ENCODE peak calls at places on chromosomes 11 and 22, in ten cellular contexts. I, T, O, B, F, K, D, M, Z and W are unnamed samples.

GRCh38 chr11:44764583-44764982 is 37.8 kb downstream of the TSPAN18 start:
- DNase-seq in I (peak; percentile 8), T (no peak), O (no peak), B (no peak), F (no peak), K (no peak), D (no peak), M (no peak), Z (no peak), W (no peak)

GRCh38 chr11:107011977-107012376 is 6.3 kb downstream of the GUCY1A2 start:
- DNase-seq in I (no peak), T (no peak), O (no peak), B (no peak), F (no peak), K (no peak), D (no peak), M (peak; percentile 26), Z (no peak), W (no peak)

GRCh38 chr11:29432719-29433325 is 584.0 kb downstream of the KCNA4 start:
- DNase-seq in I (no peak), T (no peak), O (no peak), B (no peak), F (no peak), K (peak; percentile 14), D (no peak), M (no peak), Z (no peak), W (no peak)

GRCh38 chr11:120057595-120058581 is 80.0 kb downstream of the TRIM29 start:
- DNase-seq in I (peak; percentile 89), T (no peak), O (no peak), B (no peak), F (no peak), K (peak; percentile 16), D (no peak), M (peak; percentile 31), Z (no peak), W (no peak)

GRCh38 chr11:33703771-33704170 is 3.1 kb upstream of the C11orf91 start:
- DNase-seq in I (no peak), T (no peak), O (no peak), B (no peak), F (no peak), K (peak; percentile 75), D (no peak), M (no peak), Z (no peak), W (peak; percentile 43)

GRCh38 chr22:41410311-41410751 is 28.6 kb downstream of the TEF start:
- DNase-seq in I (no peak), T (peak; percentile 54), O (peak; percentile 79), B (peak; percentile 69), F (no peak), K (no peak), D (no peak), M (no peak), Z (no peak), W (peak; percentile 96)

GRCh38 chr11:17762309-17762974 is 27.9 kb downstream of the KCNC1 start:
- DNase-seq in I (no peak), T (no peak), O (no peak), B (no peak), F (no peak), K (peak; percentile 23), D (no peak), M (no peak), Z (no peak), W (no peak)

GRCh38 chr11:3853935-3854659 is 1.4 kb upstream of the STIM1 start:
- DNase-seq in I (no peak), T (peak; percentile 38), O (no peak), B (peak; percentile 21), F (no peak), K (no peak), D (no peak), M (no peak), Z (peak; percentile 61), W (peak; percentile 82)

GRCh38 chr11:69463181-69463891 is 18.1 kb upstream of the LINC01488 start:
- DNase-seq in I (no peak), T (no peak), O (no peak), B (peak; percentile 49), F (no peak), K (no peak), D (peak; percentile 55), M (peak; percentile 65), Z (no peak), W (no peak)

DNA sequence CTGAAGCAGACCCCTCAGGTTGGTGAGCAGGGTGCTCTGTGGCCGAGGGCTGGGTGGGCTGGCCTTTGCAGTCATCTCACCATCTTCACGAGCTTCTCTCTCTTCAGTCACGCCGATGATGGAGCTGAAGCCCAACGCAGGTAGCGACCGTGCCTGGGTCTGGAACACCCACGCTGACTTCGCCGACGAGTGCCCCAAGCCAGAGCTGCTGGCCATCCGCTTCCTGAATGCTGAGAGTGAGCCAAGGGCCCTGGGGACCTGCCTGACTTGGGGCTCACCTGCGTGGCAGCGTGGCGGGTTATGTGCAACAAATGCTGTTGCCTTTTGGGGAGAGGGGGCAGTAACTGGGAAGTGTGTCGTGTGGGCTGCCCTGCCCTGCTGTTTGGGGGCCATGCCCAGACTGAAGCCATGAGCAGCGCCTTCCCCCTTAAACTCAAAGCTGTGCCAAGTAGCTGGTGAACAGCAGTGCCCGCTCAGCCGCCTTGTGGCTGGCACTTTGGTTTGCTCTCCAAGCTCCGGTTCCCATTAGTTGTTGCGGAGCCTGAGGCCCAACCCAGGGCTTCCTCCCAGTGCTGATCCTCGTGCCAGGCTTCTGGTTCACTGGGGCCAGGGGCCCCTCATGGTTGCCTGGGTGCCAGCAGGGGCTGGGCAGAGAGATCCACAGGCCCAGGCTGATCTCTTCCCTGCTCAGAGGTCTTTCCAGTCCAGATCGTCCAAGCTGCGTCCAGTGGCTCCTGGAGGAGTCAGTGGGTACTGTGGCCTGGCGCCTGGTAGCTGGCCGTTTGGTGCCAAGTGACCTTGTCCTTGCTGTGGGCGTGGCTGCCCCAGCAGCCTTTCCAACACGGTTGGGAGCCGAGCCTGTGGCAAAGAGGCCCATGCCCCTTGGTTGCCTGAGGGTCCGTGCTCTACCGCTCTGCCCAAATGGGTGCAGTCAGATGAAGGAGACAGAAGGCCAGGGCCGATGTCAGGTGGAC is 6.1 kb upstream of the ZDHHC8 start:
- DNase-seq in I (no peak), T (no peak), O (no peak), B (no peak), F (no peak), K (no peak), D (no peak), M (no peak), Z (no peak), W (no peak)
- TF ChIP-seq CTCF in I (no peak), T (no peak), O (no peak), B (no peak), F (no peak), K (no peak), D (no peak), M (no peak), Z (no peak), W (no peak)

DNA sequence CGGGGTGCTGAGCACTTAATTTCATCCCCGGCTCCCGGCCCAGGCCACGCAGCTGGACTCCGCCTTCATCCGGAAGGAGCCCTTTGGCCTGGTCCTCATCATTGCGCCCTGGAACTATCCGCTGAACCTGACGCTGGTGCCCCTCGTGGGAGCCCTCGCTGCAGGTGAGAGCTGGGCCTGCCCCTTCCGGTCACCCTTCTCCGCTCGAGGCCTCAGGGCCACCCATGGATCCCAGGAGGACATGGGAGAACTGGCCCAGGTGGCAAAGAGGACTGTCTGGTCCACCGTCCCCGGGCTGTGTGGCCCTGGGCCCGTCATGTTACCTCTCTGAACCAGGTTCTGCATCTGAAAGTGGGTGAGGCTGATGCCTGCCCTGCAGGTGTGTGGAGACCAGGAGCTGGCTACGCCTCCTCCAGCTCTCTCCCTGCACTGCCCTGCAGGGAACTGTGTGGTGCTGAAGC is 8.6 kb downstream of the ALDH3B1 start:
- DNase-seq in I (no peak), T (no peak), O (no peak), B (no peak), F (no peak), K (no peak), D (no peak), M (no peak), Z (no peak), W (no peak)
- TF ChIP-seq CTCF in I (no peak), T (no peak), O (no peak), B (no peak), F (no peak), K (no peak), D (no peak), M (no peak), Z (no peak), W (no peak)

GRCh38 chr11:64516226-64516625 is 74.8 kb upstream of the SLC22A12 start:
- DNase-seq in I (peak; percentile 52), T (no peak), O (no peak), B (no peak), F (no peak), K (no peak), D (no peak), M (no peak), Z (no peak), W (no peak)
- TF ChIP-seq CTCF in I (peak; percentile 67), T (no peak), O (no peak), B (no peak), F (no peak), K (no peak), D (no peak), M (peak; percentile 32), Z (no peak), W (no peak)

GRCh38 chr22:36332623-36333331 is 55.0 kb downstream of the MYH9 start:
- DNase-seq in I (no peak), T (no peak), O (no peak), B (no peak), F (no peak), K (peak; percentile 89), D (no peak), M (peak; percentile 70), Z (no peak), W (peak; percentile 85)

GRCh38 chr22:36333632-36334031 is 54.1 kb downstream of the MYH9 start:
- DNase-seq in I (no peak), T (no peak), O (no peak), B (no peak), F (no peak), K (peak; percentile 63), D (no peak), M (no peak), Z (no peak), W (peak; percentile 80)

GRCh38 chr22:36335621-36336020 is 52.1 kb downstream of the MYH9 start:
- DNase-seq in I (no peak), T (no peak), O (no peak), B (no peak), F (no peak), K (no peak), D (no peak), M (no peak), Z (no peak), W (no peak)

GRCh38 chr22:36334838-36335603 is 52.7 kb downstream of the MYH9 start:
- DNase-seq in I (no peak), T (no peak), O (no peak), B (no peak), F (no peak), K (peak; percentile 28), D (peak; percentile 70), M (no peak), Z (no peak), W (peak; percentile 50)

DNA sequence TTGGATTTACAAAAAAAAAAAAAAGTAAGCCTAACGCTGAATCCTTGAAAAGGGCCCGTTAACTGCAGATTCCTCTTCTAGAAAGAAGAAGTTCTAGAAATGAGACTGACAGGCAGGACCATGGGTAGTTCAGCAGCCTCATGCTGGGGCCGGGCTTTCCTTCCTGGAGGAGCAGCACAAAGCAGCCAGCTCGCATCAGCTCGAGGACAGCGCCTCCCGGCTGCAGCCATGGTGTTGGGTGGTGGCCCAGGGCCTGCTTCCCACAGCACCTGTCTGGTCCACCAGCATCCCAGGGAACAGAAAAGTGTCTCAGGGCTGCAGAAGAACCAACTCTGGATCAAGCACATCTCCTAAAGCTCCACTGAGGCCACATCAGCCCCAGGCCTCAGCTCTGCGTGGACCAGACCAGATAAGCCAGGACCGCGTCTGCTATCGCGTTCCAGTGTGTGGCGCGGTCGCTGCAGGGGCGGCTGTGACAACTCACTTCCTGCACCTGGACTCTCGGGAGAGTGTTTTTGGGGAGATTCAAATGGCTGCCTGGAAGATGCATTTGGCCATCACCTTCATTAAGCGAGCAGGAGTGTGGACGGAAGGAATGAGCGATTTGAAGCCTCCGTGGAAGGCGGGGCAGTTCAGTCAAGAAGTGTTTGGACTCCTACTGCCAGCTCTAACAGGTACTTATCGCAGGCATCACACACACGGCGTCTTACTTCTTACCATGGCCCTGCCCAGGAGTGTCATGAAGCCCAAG is 53.5 kb downstream of the MYH9 start:
- DNase-seq in I (peak; percentile 79), T (no peak), O (no peak), B (peak; percentile 61), F (no peak), K (no peak), D (no peak), M (no peak), Z (no peak), W (no peak)
- TF ChIP-seq CTCF in I (peak; percentile 57), T (no peak), O (no peak), B (peak; percentile 37), F (no peak), K (no peak), D (peak; percentile 25), M (peak; percentile 52), Z (no peak), W (no peak)